ENCODE peak calls at places on chromosomes 5 and 9, in seven cellular contexts. N is CD4-positive, alpha-beta memory T cell; K is naive thymus-derived CD8-positive, alpha-beta T cell; P is NCI-H510A; Z is heart right ventricle; J is Right ventricle myocardium superior; T is GM10248. Y is an unnamed sample.

GRCh38 chr5:53487436-53487835 is 7.0 kb downstream of the FST start:
- DNase-seq in N (no peak), K (no peak), P (no peak), Z (no peak), J (no peak), T (no peak), Y (no peak)

GRCh38 chr5:54701179-54701578 is 183.6 kb downstream of the SNX18 start:
- DNase-seq in N (no peak), K (no peak), P (no peak), Z (no peak), J (no peak), T (no peak), Y (no peak)

GRCh38 chr9:120892748-120893584 is 16.0 kb upstream of the PHF19 start:
- DNase-seq in N (peak; percentile 73), K (peak; percentile 51), P (no peak), Z (no peak), J (no peak), T (peak; percentile 70), Y (no peak)

GRCh38 chr5:154517181-154517580 is 39.2 kb upstream of the HAND1 start:
- DNase-seq in N (no peak), K (no peak), P (no peak), Z (no peak), J (no peak), T (no peak), Y (no peak)

GRCh38 chr5:137605377-137605776 is 106.3 kb upstream of the SPOCK1 start:
- DNase-seq in N (no peak), K (no peak), P (no peak), Z (no peak), J (no peak), T (no peak), Y (no peak)

GRCh38 chr5:176446884-176447537 is 1.2 kb upstream of the FAF2 start:
- DNase-seq in N (peak; percentile 11), K (peak; percentile 14), P (no peak), Z (no peak), J (peak; percentile 46), T (peak; percentile 26), Y (no peak)

GRCh38 chr9:16484178-16484577 is 386.3 kb downstream of the BNC2 start:
- DNase-seq in N (no peak), K (no peak), P (no peak), Z (no peak), J (no peak), T (no peak), Y (no peak)

GRCh38 chr9:94603259-94603776 is 9.7 kb upstream of the FBP2 start:
- DNase-seq in N (peak; percentile 41), K (peak; percentile 40), P (peak; percentile 6), Z (peak; percentile 44), J (peak; percentile 73), T (peak; percentile 86), Y (peak; percentile 16)